ENCODE peak calls at places on chromosomes 4 and X, in nine cellular contexts. C, T, H, V, K, A, Z, E and J are unnamed samples.

GRCh38 chr4:95371457-95372179 is 177.2 kb downstream of the UNC5C start:
- DNase-seq in C (no peak), T (no peak), H (no peak), V (no peak), K (no peak), A (no peak), Z (no peak), E (no peak), J (no peak)

GRCh38 chr4:75658881-75659280 is 14.3 kb downstream of the G3BP2 start:
- DNase-seq in C (no peak), T (peak), H (no peak), V (no peak), K (no peak), A (no peak), Z (peak), E (peak), J (no peak)

GRCh38 chr4:168076989-168077725 is 15.2 kb upstream of the ANXA10 start:
- DNase-seq in C (peak), T (no peak), H (peak), V (peak), K (peak), A (no peak), Z (peak), E (peak), J (peak)

GRCh38 chrX:153845195-153845594 is 14.9 kb upstream of the PDZD4 start:
- DNase-seq in C (no peak), T (no peak), H (no peak), V (no peak), K (no peak), A (no peak), Z (no peak), E (no peak), J (no peak)

GRCh38 chrX:137916090-137916746 is 350.3 kb downstream of the ZIC3 start:
- DNase-seq in C (no peak), T (no peak), H (no peak), V (no peak), K (no peak), A (no peak), Z (no peak), E (no peak), J (no peak)

GRCh38 chr4:159229164-159229563 is 126.3 kb downstream of the RAPGEF2 start:
- DNase-seq in C (peak), T (peak), H (no peak), V (peak), K (no peak), A (no peak), Z (peak), E (peak), J (no peak)

GRCh38 chrX:25006586-25007058 is 9.1 kb downstream of the ARX start:
- DNase-seq in C (no peak), T (no peak), H (no peak), V (no peak), K (no peak), A (no peak), Z (no peak), E (no peak), J (no peak)

GRCh38 chrX:68432648-68433047 is 647 bp downstream of the OPHN1 start:
- DNase-seq in C (peak), T (no peak), H (no peak), V (no peak), K (no peak), A (no peak), Z (peak), E (peak), J (no peak)

GRCh38 chr4:83686166-83686565 is 150.3 kb downstream of the GPAT3 start:
- DNase-seq in C (peak), T (no peak), H (no peak), V (peak), K (no peak), A (no peak), Z (peak), E (peak), J (no peak)

GRCh38 chr4:40322853-40323252 is 12.3 kb upstream of the CHRNA9 start:
- DNase-seq in C (no peak), T (no peak), H (no peak), V (no peak), K (no peak), A (peak), Z (no peak), E (no peak), J (no peak)

GRCh38 chrX:137187540-137187939 is 153.7 kb upstream of the GPR101 start:
- DNase-seq in C (no peak), T (no peak), H (no peak), V (no peak), K (no peak), A (no peak), Z (no peak), E (no peak), J (no peak)

GRCh38 chr4:26931451-26931850 is 70.8 kb downstream of the STIM2 start:
- DNase-seq in C (no peak), T (no peak), H (no peak), V (no peak), K (no peak), A (no peak), Z (no peak), E (no peak), J (no peak)

GRCh38 chr4:101037249-101037648 is 310.1 kb downstream of the PPP3CA start:
- DNase-seq in C (no peak), T (no peak), H (no peak), V (peak), K (no peak), A (no peak), Z (no peak), E (no peak), J (no peak)

GRCh38 chrX:148930330-148930729 is 429.9 kb downstream of the AFF2 start:
- DNase-seq in C (no peak), T (no peak), H (no peak), V (no peak), K (no peak), A (no peak), Z (no peak), E (no peak), J (no peak)

GRCh38 chr4:143407475-143407874 is 70.8 kb downstream of the GAB1 start:
- DNase-seq in C (no peak), T (no peak), H (no peak), V (no peak), K (no peak), A (no peak), Z (no peak), E (no peak), J (no peak)

GRCh38 chr4:151885123-151885522 is 124.3 kb upstream of the GATB start:
- DNase-seq in C (no peak), T (no peak), H (no peak), V (no peak), K (no peak), A (no peak), Z (no peak), E (no peak), J (no peak)

GRCh38 chrX:56281789-56282188 is 49.6 kb downstream of the KLF8 start:
- DNase-seq in C (peak), T (no peak), H (no peak), V (no peak), K (no peak), A (no peak), Z (peak), E (peak), J (no peak)

GRCh38 chr4:145722561-145722960 is 42.6 kb downstream of the C4orf51 start:
- DNase-seq in C (no peak), T (no peak), H (no peak), V (no peak), K (no peak), A (no peak), Z (no peak), E (no peak), J (no peak)

GRCh38 chr4:16083217-16084191 is at the start of gene PROM1:
- DNase-seq in C (no peak), T (no peak), H (peak), V (no peak), K (no peak), A (no peak), Z (peak), E (no peak), J (no peak)

GRCh38 chr4:147453561-147454141 is 27.2 kb upstream of the EDNRA start:
- DNase-seq in C (peak), T (no peak), H (no peak), V (peak), K (no peak), A (no peak), Z (peak), E (peak), J (no peak)

GRCh38 chr4:148430847-148431246 is 11.4 kb downstream of the NR3C2 start:
- DNase-seq in C (no peak), T (no peak), H (no peak), V (no peak), K (no peak), A (no peak), Z (no peak), E (no peak), J (no peak)

GRCh38 chr4:125105561-125105960 is 209.2 kb upstream of the FAT4 start:
- DNase-seq in C (no peak), T (no peak), H (no peak), V (no peak), K (no peak), A (no peak), Z (peak), E (peak), J (no peak)

GRCh38 chr4:20368926-20369325 is 117.2 kb downstream of the SLIT2 start:
- DNase-seq in C (peak), T (no peak), H (no peak), V (no peak), K (no peak), A (no peak), Z (peak), E (peak), J (no peak)

GRCh38 chr4:120750152-120750525 is 172.4 kb downstream of the PRDM5 start:
- DNase-seq in C (no peak), T (no peak), H (no peak), V (no peak), K (no peak), A (no peak), Z (no peak), E (no peak), J (no peak)

GRCh38 chr4:5472166-5472565 is 236.2 kb downstream of the EVC2 start:
- DNase-seq in C (no peak), T (no peak), H (no peak), V (no peak), K (no peak), A (no peak), Z (no peak), E (no peak), J (no peak)

GRCh38 chr4:2537011-2537830 is 774 bp downstream of the FAM193A start:
- DNase-seq in C (peak), T (no peak), H (peak), V (no peak), K (no peak), A (peak), Z (peak), E (peak), J (no peak)

GRCh38 chr4:105650190-105650589 is 58.3 kb downstream of the INTS12 start:
- DNase-seq in C (no peak), T (no peak), H (no peak), V (no peak), K (no peak), A (no peak), Z (no peak), E (no peak), J (no peak)

GRCh38 chr4:80237992-80238391 is 28.5 kb upstream of the FGF5 start:
- DNase-seq in C (peak), T (peak), H (no peak), V (peak), K (no peak), A (no peak), Z (peak), E (peak), J (no peak)

GRCh38 chr4:119659576-119659975 is 31.0 kb upstream of the PDE5A start:
- DNase-seq in C (peak), T (peak), H (no peak), V (peak), K (no peak), A (no peak), Z (peak), E (peak), J (no peak)

GRCh38 chrX:45322382-45322781 is 121.7 kb upstream of the DIPK2B start:
- DNase-seq in C (peak), T (peak), H (peak), V (peak), K (no peak), A (peak), Z (peak), E (peak), J (no peak)

GRCh38 chr4:1250921-1251772 is 2.2 kb upstream of the CTBP1 start:
- DNase-seq in C (no peak), T (no peak), H (no peak), V (no peak), K (no peak), A (no peak), Z (no peak), E (no peak), J (no peak)

GRCh38 chrX:12494400-12495138 is 296.6 kb upstream of the PRPS2 start:
- DNase-seq in C (no peak), T (no peak), H (no peak), V (no peak), K (no peak), A (no peak), Z (no peak), E (no peak), J (no peak)

GRCh38 chrX:53223955-53224859 is 800 bp downstream of the KDM5C start:
- DNase-seq in C (peak), T (no peak), H (peak), V (no peak), K (no peak), A (peak), Z (peak), E (peak), J (no peak)

GRCh38 chrX:41090568-41091238 is 5.5 kb downstream of the USP9X start:
- DNase-seq in C (no peak), T (no peak), H (no peak), V (no peak), K (no peak), A (no peak), Z (peak), E (peak), J (no peak)

GRCh38 chr4:152634110-152634760 is 45.6 kb downstream of the TMEM154 start:
- DNase-seq in C (no peak), T (no peak), H (no peak), V (no peak), K (no peak), A (no peak), Z (no peak), E (no peak), J (no peak)

GRCh38 chr4:114383721-114384120 is 214.9 kb upstream of the UGT8 start:
- DNase-seq in C (peak), T (peak), H (no peak), V (peak), K (no peak), A (no peak), Z (peak), E (peak), J (no peak)

GRCh38 chrX:22090181-22090580 is 58.1 kb downstream of the PHEX start:
- DNase-seq in C (peak), T (no peak), H (no peak), V (no peak), K (no peak), A (no peak), Z (peak), E (peak), J (no peak)

GRCh38 chr4:82268050-82268825 is 105.6 kb downstream of the HNRNPD start:
- DNase-seq in C (peak), T (no peak), H (peak), V (peak), K (no peak), A (peak), Z (peak), E (peak), J (no peak)

GRCh38 chr4:55345980-55346850 is at the start of gene SRD5A3:
- DNase-seq in C (peak), T (peak), H (peak), V (no peak), K (peak), A (peak), Z (peak), E (peak), J (peak)

GRCh38 chr4:55345054-55345453 is 988 bp upstream of the SRD5A3 start:
- DNase-seq in C (no peak), T (no peak), H (no peak), V (no peak), K (no peak), A (no peak), Z (no peak), E (no peak), J (no peak)

GRCh38 chr4:55346851-55347255 is 811 bp downstream of the SRD5A3 start:
- DNase-seq in C (no peak), T (no peak), H (peak), V (no peak), K (peak), A (no peak), Z (no peak), E (no peak), J (no peak)

GRCh38 chr4:55347610-55348228 is 1.7 kb downstream of the SRD5A3 start:
- DNase-seq in C (no peak), T (no peak), H (no peak), V (no peak), K (no peak), A (no peak), Z (no peak), E (no peak), J (no peak)

GRCh38 chr4:55348436-55348835 is 2.4 kb downstream of the SRD5A3 start:
- DNase-seq in C (no peak), T (no peak), H (no peak), V (no peak), K (no peak), A (no peak), Z (peak), E (peak), J (no peak)
- H3K4me3 ChIP-seq in C (no peak), T (no peak), H (no peak), V (no peak), K (no peak), A (no peak), Z (no peak), E (no peak), J (no peak)

GRCh38 chrX:65537229-65537628 is 2.6 kb upstream of the LAS1L start:
- DNase-seq in C (no peak), T (peak), H (no peak), V (no peak), K (no peak), A (no peak), Z (no peak), E (no peak), J (no peak)
- TF ChIP-seq CTCF in C (no peak), T (no peak), H (no peak), V (no peak), K (no peak), A (no peak), Z (no peak), E (no peak), J (no peak)

GRCh38 chr4:189367832-189368231 is 572.8 kb upstream of the FRG1 start:
- DNase-seq in C (no peak), T (no peak), H (no peak), V (no peak), K (no peak), A (no peak), Z (no peak), E (no peak), J (no peak)
- H3K4me3 ChIP-seq in C (no peak), T (no peak), H (no peak), V (no peak), K (no peak), A (no peak), Z (no peak), E (no peak), J (no peak)

GRCh38 chrX:28590394-28590793 is 3.1 kb downstream of the IL1RAPL1 start:
- DNase-seq in C (no peak), T (no peak), H (no peak), V (no peak), K (no peak), A (no peak), Z (peak), E (peak), J (no peak)
- TF ChIP-seq CTCF in C (peak), T (peak), H (no peak), V (no peak), K (no peak), A (no peak), Z (no peak), E (no peak), J (no peak)